ENCODE peak calls at places on chromosomes 3 and 15, in four cellular contexts. One of them, this sample, is unnamed.

GRCh38 chr3:194312743-194313281 is 38.3 kb downstream of the CPN2 start:
- DNase-seq in GM12865: no peak
- DNase-seq in psoas muscle: peak; percentile 82
- DNase-seq in gastrocnemius medialis: peak; percentile 62
- DNase-seq in this sample: no peak

GRCh38 chr3:171323934-171324535 is 136.2 kb downstream of the TNIK start:
- DNase-seq in gastrocnemius medialis: peak; percentile 57
- DNase-seq in psoas muscle: no peak
- DNase-seq in GM12865: no peak
- DNase-seq in this sample: no peak

GRCh38 chr3:9902372-9903237 is at the start of gene IL17RE:
- DNase-seq in gastrocnemius medialis: no peak
- DNase-seq in psoas muscle: no peak
- DNase-seq in GM12865: no peak
- DNase-seq in this sample: no peak

GRCh38 chr3:52126036-52126435 is 28.2 kb downstream of the POC1A start:
- DNase-seq in gastrocnemius medialis: no peak
- DNase-seq in psoas muscle: peak; percentile 27
- DNase-seq in GM12865: no peak
- DNase-seq in this sample: no peak

GRCh38 chr3:194928183-194928736 is 242.6 kb downstream of the FAM43A start:
- DNase-seq in psoas muscle: no peak
- DNase-seq in gastrocnemius medialis: no peak
- DNase-seq in GM12865: no peak
- DNase-seq in this sample: no peak

GRCh38 chr3:1326546-1326945 is 233.7 kb downstream of the CNTN6 start:
- DNase-seq in GM12865: no peak
- DNase-seq in psoas muscle: no peak
- DNase-seq in gastrocnemius medialis: no peak
- DNase-seq in this sample: no peak

GRCh38 chr15:70615435-70616310 is 147.7 kb downstream of the UACA start:
- DNase-seq in psoas muscle: no peak
- DNase-seq in GM12865: no peak
- DNase-seq in gastrocnemius medialis: no peak
- DNase-seq in this sample: no peak

GRCh38 chr15:81886080-81886479 is 159.7 kb downstream of the MEX3B start:
- DNase-seq in psoas muscle: no peak
- DNase-seq in GM12865: no peak
- DNase-seq in gastrocnemius medialis: no peak
- DNase-seq in this sample: no peak

GRCh38 chr15:64191971-64192830 is 29.4 kb upstream of the PPIB start:
- DNase-seq in psoas muscle: no peak
- DNase-seq in GM12865: no peak
- DNase-seq in gastrocnemius medialis: no peak
- DNase-seq in this sample: peak; percentile 51

GRCh38 chr3:8420613-8421012 is 81.0 kb upstream of the LMCD1 start:
- DNase-seq in psoas muscle: no peak
- DNase-seq in gastrocnemius medialis: no peak
- DNase-seq in GM12865: no peak
- DNase-seq in this sample: no peak

GRCh38 chr3:190326930-190327329 is 4.7 kb upstream of the CLDN1 start:
- DNase-seq in psoas muscle: no peak
- DNase-seq in gastrocnemius medialis: no peak
- DNase-seq in GM12865: no peak
- DNase-seq in this sample: no peak

GRCh38 chr3:111729087-111729846 is 129.8 kb upstream of the PHLDB2 start:
- DNase-seq in psoas muscle: peak; percentile 79
- DNase-seq in gastrocnemius medialis: peak; percentile 54
- DNase-seq in GM12865: no peak
- DNase-seq in this sample: peak; percentile 24

GRCh38 chr3:72595376-72595775 is 252.9 kb downstream of the SHQ1 start:
- DNase-seq in psoas muscle: no peak
- DNase-seq in GM12865: no peak
- DNase-seq in gastrocnemius medialis: no peak
- DNase-seq in this sample: no peak

GRCh38 chr15:98612490-98613110 is 35.7 kb upstream of the IGF1R start:
- DNase-seq in GM12865: no peak
- DNase-seq in gastrocnemius medialis: no peak
- DNase-seq in psoas muscle: no peak
- DNase-seq in this sample: no peak

GRCh38 chr3:193190387-193190786 is 50.6 kb upstream of the PLAAT1 start:
- DNase-seq in psoas muscle: no peak
- DNase-seq in GM12865: peak; percentile 48
- DNase-seq in gastrocnemius medialis: peak; percentile 26
- DNase-seq in this sample: peak; percentile 74

GRCh38 chr15:99618941-99619411 is 53.2 kb downstream of the MEF2A start:
- DNase-seq in GM12865: no peak
- DNase-seq in psoas muscle: no peak
- DNase-seq in gastrocnemius medialis: no peak
- DNase-seq in this sample: no peak

GRCh38 chr3:9151240-9151639 is 98.2 kb downstream of the SRGAP3 start:
- DNase-seq in gastrocnemius medialis: no peak
- DNase-seq in psoas muscle: no peak
- DNase-seq in GM12865: no peak
- DNase-seq in this sample: no peak

GRCh38 chr15:44813231-44813630 is 76.9 kb downstream of the TRIM69 start:
- DNase-seq in gastrocnemius medialis: no peak
- DNase-seq in GM12865: peak; percentile 13
- DNase-seq in psoas muscle: no peak
- DNase-seq in this sample: no peak

GRCh38 chr3:48428088-48428862 is 1.6 kb downstream of the PLXNB1 start:
- DNase-seq in psoas muscle: no peak
- DNase-seq in GM12865: no peak
- DNase-seq in gastrocnemius medialis: no peak
- DNase-seq in this sample: no peak

GRCh38 chr3:179666030-179666429 is 13.2 kb downstream of the USP13 start:
- DNase-seq in psoas muscle: no peak
- DNase-seq in gastrocnemius medialis: no peak
- DNase-seq in GM12865: no peak
- DNase-seq in this sample: no peak

GRCh38 chr3:179658584-179658983 is 5.7 kb downstream of the USP13 start:
- DNase-seq in gastrocnemius medialis: no peak
- DNase-seq in GM12865: no peak
- DNase-seq in psoas muscle: no peak
- DNase-seq in this sample: no peak

GRCh38 chr3:179661777-179662176 is 8.9 kb downstream of the USP13 start:
- DNase-seq in psoas muscle: no peak
- DNase-seq in gastrocnemius medialis: no peak
- DNase-seq in GM12865: no peak
- DNase-seq in this sample: no peak

GRCh38 chr3:179663093-179663492 is 10.3 kb downstream of the USP13 start:
- DNase-seq in psoas muscle: no peak
- DNase-seq in GM12865: no peak
- DNase-seq in gastrocnemius medialis: no peak
- DNase-seq in this sample: no peak

DNA sequence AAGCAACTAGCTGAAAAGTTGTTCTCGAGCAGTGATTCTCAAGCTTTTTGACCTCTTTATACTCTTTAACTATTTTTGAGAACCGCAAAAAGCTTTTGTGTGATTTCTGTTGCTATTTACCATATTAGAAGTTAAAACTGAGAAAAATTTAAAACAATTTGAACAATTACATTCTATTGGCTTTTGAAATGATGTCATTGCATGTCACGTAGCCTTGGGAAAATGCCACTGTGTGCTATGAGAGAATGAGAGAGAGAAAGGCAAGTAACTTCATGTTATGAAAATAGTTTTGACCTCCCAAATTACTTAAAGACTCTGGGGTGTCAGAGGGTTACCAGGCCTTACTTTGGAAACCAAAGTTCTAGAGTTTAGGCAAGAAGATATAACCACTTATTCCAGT is 8.0 kb downstream of the USP13 start:
- DNase-seq in GM12865: no peak
- DNase-seq in psoas muscle: no peak
- DNase-seq in gastrocnemius medialis: no peak
- DNase-seq in this sample: no peak
- H3K4me3 ChIP-seq in GM12865: no peak overlapping the region
- H3K4me3 ChIP-seq in psoas muscle: no peak overlapping the region
- H3K4me3 ChIP-seq in gastrocnemius medialis: no peak overlapping the region
- H3K4me3 ChIP-seq in this sample: no peak overlapping the region

DNA sequence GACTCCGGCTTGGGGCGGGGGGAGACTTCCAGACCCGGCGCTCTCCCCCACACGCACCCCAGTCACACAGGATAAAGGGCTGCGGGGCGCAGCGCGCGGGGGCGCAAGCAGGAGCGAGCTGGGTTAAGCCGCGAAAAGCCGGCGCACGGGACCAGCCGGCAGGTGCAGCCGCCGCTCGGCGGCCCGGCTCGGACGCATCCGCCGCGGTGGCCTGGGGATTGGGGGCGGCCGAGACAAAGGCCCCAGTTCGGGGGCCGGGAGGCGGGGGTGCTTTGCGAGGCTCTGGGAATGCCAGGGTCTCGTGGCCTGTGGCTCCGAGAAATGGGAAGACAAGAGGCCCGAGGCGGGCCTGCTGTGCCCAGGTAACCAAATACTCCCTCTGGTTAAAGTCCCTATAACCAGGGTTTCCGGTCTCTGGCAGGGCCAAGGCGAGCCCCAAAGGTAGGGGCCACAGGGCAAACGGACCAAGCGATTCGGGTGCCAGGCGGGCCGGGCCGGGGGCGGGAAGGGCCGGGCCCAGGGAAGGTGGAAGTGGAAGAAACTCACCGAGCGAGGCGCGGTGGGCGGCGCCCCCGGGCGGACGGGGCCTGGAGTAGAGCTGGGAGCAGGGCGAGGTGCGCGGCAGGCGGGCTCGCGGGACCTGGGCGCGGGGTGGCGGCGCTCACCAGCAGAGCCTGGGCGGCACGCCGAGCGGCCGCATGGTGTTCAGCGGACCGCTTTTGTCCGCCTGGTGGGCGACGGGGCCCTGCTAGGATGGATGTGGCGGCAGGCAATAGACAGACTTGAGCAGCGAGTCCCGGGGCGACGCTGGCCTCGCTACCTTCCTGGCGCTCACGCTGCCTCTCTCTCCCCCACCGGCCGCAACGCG is at the start of gene GATA2:
- DNase-seq in GM12865: no peak
- DNase-seq in gastrocnemius medialis: no peak
- DNase-seq in psoas muscle: peak; percentile 66
- DNase-seq in this sample: peak; percentile 59
- H3K4me3 ChIP-seq in GM12865: no peak within 1 kb of the TSS
- H3K4me3 ChIP-seq in gastrocnemius medialis: peak within 1 kb of the TSS; percentile 36
- H3K4me3 ChIP-seq in psoas muscle: peak within 1 kb of the TSS; percentile 55
- H3K4me3 ChIP-seq in this sample: no peak within 1 kb of the TSS

GRCh38 chr15:76012021-76012551 is at the start of gene NRG4:
- DNase-seq in gastrocnemius medialis: peak; percentile 77
- DNase-seq in psoas muscle: peak; percentile 61
- DNase-seq in GM12865: no peak
- DNase-seq in this sample: no peak
- H3K4me3 ChIP-seq in gastrocnemius medialis: peak within 1 kb of the TSS; percentile 47
- H3K4me3 ChIP-seq in psoas muscle: peak within 1 kb of the TSS; percentile 65
- H3K4me3 ChIP-seq in GM12865: no peak within 1 kb of the TSS
- H3K4me3 ChIP-seq in this sample: no peak within 1 kb of the TSS

GRCh38 chr3:62372621-62373041 is 719 bp downstream of the FEZF2 start:
- DNase-seq in gastrocnemius medialis: no peak
- DNase-seq in GM12865: no peak
- DNase-seq in psoas muscle: no peak
- DNase-seq in this sample: no peak
- H3K4me3 ChIP-seq in gastrocnemius medialis: peak overlapping the region; percentile 47
- H3K4me3 ChIP-seq in GM12865: no peak overlapping the region
- H3K4me3 ChIP-seq in psoas muscle: peak overlapping the region; percentile 46
- H3K4me3 ChIP-seq in this sample: peak overlapping the region; percentile 33

GRCh38 chr3:140131895-140132294 is 196.9 kb downstream of the CLSTN2 start:
- DNase-seq in GM12865: no peak
- DNase-seq in gastrocnemius medialis: no peak
- DNase-seq in psoas muscle: no peak
- DNase-seq in this sample: no peak
- H3K4me3 ChIP-seq in GM12865: no peak overlapping the region
- H3K4me3 ChIP-seq in gastrocnemius medialis: no peak overlapping the region
- H3K4me3 ChIP-seq in psoas muscle: no peak overlapping the region
- H3K4me3 ChIP-seq in this sample: no peak overlapping the region

GRCh38 chr3:39148116-39149058 is 5.0 kb downstream of the CSRNP1 start:
- DNase-seq in psoas muscle: no peak
- DNase-seq in GM12865: peak; percentile 89
- DNase-seq in gastrocnemius medialis: no peak
- DNase-seq in this sample: peak; percentile 90

GRCh38 chr3:39149498-39150169 is 3.8 kb downstream of the CSRNP1 start:
- DNase-seq in GM12865: no peak
- DNase-seq in gastrocnemius medialis: no peak
- DNase-seq in psoas muscle: no peak
- DNase-seq in this sample: no peak

GRCh38 chr3:39150170-39150802 is 3.1 kb downstream of the CSRNP1 start:
- DNase-seq in gastrocnemius medialis: peak; percentile 75
- DNase-seq in psoas muscle: no peak
- DNase-seq in GM12865: no peak
- DNase-seq in this sample: peak; percentile 73

GRCh38 chr3:39147711-39148115 is 5.7 kb downstream of the CSRNP1 start:
- DNase-seq in gastrocnemius medialis: no peak
- DNase-seq in GM12865: peak; percentile 84
- DNase-seq in psoas muscle: peak; percentile 66
- DNase-seq in this sample: peak; percentile 52

DNA sequence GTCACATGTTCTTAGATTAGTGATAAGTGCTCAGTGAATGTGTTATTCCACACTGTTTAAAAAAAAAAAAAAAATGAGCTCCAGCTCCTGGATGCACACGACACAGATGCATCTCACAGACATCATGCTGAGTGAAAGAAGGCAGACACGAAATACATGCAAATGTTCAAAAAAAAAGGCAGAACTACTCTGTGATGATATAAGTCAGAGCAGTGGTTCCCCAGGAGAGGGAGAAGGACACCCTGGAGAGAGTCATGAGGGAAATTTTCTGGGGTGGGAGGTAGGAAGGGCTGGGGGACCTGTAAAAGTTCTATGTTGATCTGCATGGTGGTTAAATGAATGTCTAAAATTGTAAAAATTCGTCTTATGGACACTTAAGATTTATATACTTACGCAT is 4.3 kb downstream of the CSRNP1 start:
- DNase-seq in psoas muscle: no peak
- DNase-seq in gastrocnemius medialis: no peak
- DNase-seq in GM12865: peak; percentile 66
- DNase-seq in this sample: no peak
- H3K4me3 ChIP-seq in psoas muscle: peak overlapping the region; percentile 93
- H3K4me3 ChIP-seq in gastrocnemius medialis: peak overlapping the region; percentile 80
- H3K4me3 ChIP-seq in GM12865: peak overlapping the region; percentile 71
- H3K4me3 ChIP-seq in this sample: no peak overlapping the region

GRCh38 chr3:152282813-152283212 is 14.1 kb downstream of the MBNL1 start:
- DNase-seq in gastrocnemius medialis: no peak
- DNase-seq in psoas muscle: no peak
- DNase-seq in GM12865: no peak
- DNase-seq in this sample: no peak

GRCh38 chr3:152281032-152281713 is 12.4 kb downstream of the MBNL1 start:
- DNase-seq in psoas muscle: no peak
- DNase-seq in GM12865: peak; percentile 81
- DNase-seq in gastrocnemius medialis: no peak
- DNase-seq in this sample: no peak

GRCh38 chr3:152279474-152279873 is 10.7 kb downstream of the MBNL1 start:
- DNase-seq in GM12865: no peak
- DNase-seq in gastrocnemius medialis: no peak
- DNase-seq in psoas muscle: no peak
- DNase-seq in this sample: no peak

GRCh38 chr3:152278674-152279427 is 10.1 kb downstream of the MBNL1 start:
- DNase-seq in GM12865: no peak
- DNase-seq in gastrocnemius medialis: no peak
- DNase-seq in psoas muscle: no peak
- DNase-seq in this sample: no peak

GRCh38 chr3:152280539-152280938 is 11.8 kb downstream of the MBNL1 start:
- DNase-seq in gastrocnemius medialis: no peak
- DNase-seq in GM12865: no peak
- DNase-seq in psoas muscle: no peak
- DNase-seq in this sample: no peak
- H3K4me3 ChIP-seq in gastrocnemius medialis: peak overlapping the region; percentile 18
- H3K4me3 ChIP-seq in GM12865: peak overlapping the region; percentile 3
- H3K4me3 ChIP-seq in psoas muscle: peak overlapping the region; percentile 91
- H3K4me3 ChIP-seq in this sample: no peak overlapping the region

GRCh38 chr3:14602006-14602803 is 49.4 kb upstream of the CCDC174 start:
- DNase-seq in gastrocnemius medialis: no peak
- DNase-seq in GM12865: no peak
- DNase-seq in psoas muscle: no peak
- DNase-seq in this sample: peak; percentile 19
- H3K4me3 ChIP-seq in gastrocnemius medialis: peak overlapping the region; percentile 22
- H3K4me3 ChIP-seq in GM12865: no peak overlapping the region
- H3K4me3 ChIP-seq in psoas muscle: peak overlapping the region; percentile 52
- H3K4me3 ChIP-seq in this sample: peak overlapping the region; percentile 55

This sample was measured in WERI-Rb-1.